ENCODE peak calls at places on chromosome 9, in four cellular contexts. B, P, U and O are unnamed samples.

GRCh38 chr9:133689151-133689763 is 48.9 kb downstream of the SARDH start:
- DNase-seq in B (no peak), P (no peak), U (no peak), O (no peak)

GRCh38 chr9:83560169-83560826 is 22.1 kb upstream of the FRMD3 start:
- DNase-seq in B (no peak), P (no peak), U (no peak), O (no peak)

GRCh38 chr9:108040783-108041182 is 551.2 kb upstream of the KLF4 start:
- DNase-seq in B (peak), P (no peak), U (no peak), O (no peak)

GRCh38 chr9:131728546-131728910 is 11.3 kb downstream of the RAPGEF1 start:
- DNase-seq in B (no peak), P (no peak), U (peak), O (no peak)

GRCh38 chr9:6759114-6759977 is 1.6 kb downstream of the KDM4C start:
- DNase-seq in B (peak), P (peak), U (peak), O (peak)

GRCh38 chr9:128055222-128056040 is 11.7 kb downstream of the NAIF1 start:
- DNase-seq in B (no peak), P (no peak), U (no peak), O (no peak)

GRCh38 chr9:4081948-4082347 is 217.9 kb downstream of the GLIS3 start:
- DNase-seq in B (no peak), P (no peak), U (no peak), O (no peak)

GRCh38 chr9:126295082-126295477 is 31.5 kb upstream of the MVB12B start:
- DNase-seq in B (no peak), P (no peak), U (no peak), O (no peak)

GRCh38 chr9:121200346-121200745 is 1.3 kb downstream of the RAB14 start:
- DNase-seq in B (no peak), P (no peak), U (no peak), O (no peak)

GRCh38 chr9:92943062-92943616 is 4.2 kb upstream of the FGD3 start:
- DNase-seq in B (no peak), P (no peak), U (no peak), O (no peak)

GRCh38 chr9:127828262-127829031 is 25.8 kb downstream of the FPGS start:
- DNase-seq in B (no peak), P (no peak), U (no peak), O (no peak)

GRCh38 chr9:34465468-34465867 is 6.9 kb downstream of the DNAI1 start:
- DNase-seq in B (no peak), P (no peak), U (no peak), O (no peak)

GRCh38 chr9:114911167-114911821 is 19.1 kb downstream of the TNFSF8 start:
- DNase-seq in B (peak), P (no peak), U (no peak), O (no peak)

GRCh38 chr9:105683688-105684275 is 10.6 kb upstream of the TMEM38B start:
- DNase-seq in B (no peak), P (no peak), U (no peak), O (no peak)

GRCh38 chr9:135718616-135719015 is 16.6 kb downstream of the KCNT1 start:
- DNase-seq in B (peak), P (peak), U (no peak), O (peak)

GRCh38 chr9:84266087-84266561 is 74.4 kb downstream of the SLC28A3 start:
- DNase-seq in B (no peak), P (no peak), U (peak), O (no peak)

GRCh38 chr9:82091100-82091499 is 102.5 kb downstream of the SPATA31D1 start:
- DNase-seq in B (no peak), P (no peak), U (no peak), O (no peak)

GRCh38 chr9:76818271-76818670 is 54.0 kb downstream of the PCA3 start:
- DNase-seq in B (peak), P (no peak), U (no peak), O (peak)

GRCh38 chr9:126470251-126470993 is 143.3 kb upstream of the LMX1B start:
- DNase-seq in B (no peak), P (peak), U (peak), O (no peak)

GRCh38 chr9:137750563-137750962 is 127.0 kb upstream of the CACNA1B start:
- DNase-seq in B (no peak), P (no peak), U (no peak), O (no peak)